ENCODE peak calls at places on chromosomes 6 and 20, in ten cellular contexts. G is GM20000, F is psoas muscle, E is dorsolateral prefrontal cortex, N is tibial nerve, V is brain microvascular endothelial cell, Z is neural crest cell, L is choroid plexus epithelial cell, U is fibroblast of lung, R is lower leg skin. A is an unnamed sample.

GRCh38 chr6:145842693-145843546 is 28.3 kb upstream of the FBXO30 start:
- DNase-seq in E (no peak), N (no peak), L (peak), V (no peak), Z (no peak), F (no peak), U (no peak), R (no peak), G (no peak), A (no peak)

GRCh38 chr6:37575221-37575620 is 75.5 kb upstream of the CCDC167 start:
- DNase-seq in R (no peak), N (no peak), U (no peak), E (no peak), F (no peak), G (no peak), L (no peak), V (no peak), Z (no peak), A (no peak)

GRCh38 chr6:99588618-99589289 is 17.9 kb upstream of the PRDM13 start:
- DNase-seq in F (peak), U (peak), N (no peak), L (peak), E (peak), Z (peak), G (peak), V (peak), R (peak), A (peak)

GRCh38 chr20:64265201-64265600 is 9.7 kb downstream of the PCMTD2 start:
- DNase-seq in G (no peak), N (no peak), U (no peak), E (no peak), V (no peak), Z (no peak), R (no peak), L (peak), F (no peak), A (no peak)

GRCh38 chr6:33935439-33936080 is 131.8 kb upstream of the MLN start:
- DNase-seq in F (no peak), N (no peak), Z (no peak), V (no peak), U (no peak), G (no peak), E (no peak), L (no peak), R (no peak), A (no peak)

GRCh38 chr6:3878048-3878666 is 29.0 kb downstream of the FAM50B start:
- DNase-seq in V (no peak), G (no peak), F (no peak), L (no peak), E (no peak), Z (no peak), U (no peak), R (peak), N (no peak), A (no peak)

GRCh38 chr6:35722121-35722761 is 14.6 kb upstream of the ARMC12 start:
- DNase-seq in G (no peak), Z (no peak), F (peak), V (no peak), R (no peak), E (no peak), U (no peak), L (peak), N (peak), A (no peak)

GRCh38 chr20:11682285-11682684 is 235.4 kb upstream of the BTBD3 start:
- DNase-seq in F (no peak), R (no peak), L (no peak), N (no peak), U (no peak), Z (no peak), G (no peak), E (no peak), V (no peak), A (no peak)

GRCh38 chr6:111711476-111711875 is 105.8 kb upstream of the TRAF3IP2 start:
- DNase-seq in Z (peak), E (peak), N (no peak), G (no peak), R (peak), V (no peak), U (no peak), F (peak), L (no peak), A (no peak)

GRCh38 chr6:15953152-15953880 is 175.6 kb upstream of the MYLIP start:
- DNase-seq in Z (no peak), U (no peak), L (peak), G (no peak), F (no peak), E (no peak), N (no peak), V (peak), R (no peak), A (no peak)

GRCh38 chr6:45706319-45706718 is 309.3 kb downstream of the CLIC5 start:
- DNase-seq in E (no peak), R (no peak), N (no peak), V (no peak), G (no peak), Z (no peak), F (no peak), L (no peak), U (no peak), A (no peak)

GRCh38 chr6:81265106-81265505 is 487.4 kb downstream of the TENT5A start:
- DNase-seq in N (peak), F (peak), G (no peak), Z (no peak), U (peak), L (peak), R (peak), E (no peak), V (peak), A (no peak)

GRCh38 chr20:8527998-8528397 is 395.9 kb downstream of the PLCB1 start:
- DNase-seq in L (peak), Z (no peak), V (peak), U (peak), E (no peak), R (no peak), G (no peak), N (no peak), F (no peak), A (peak)

GRCh38 chr20:63740501-63741353 is 1.2 kb downstream of the SLC2A4RG start:
- DNase-seq in F (peak), L (peak), Z (peak), U (peak), E (peak), G (peak), V (peak), R (peak), N (peak), A (peak)

GRCh38 chr6:44642870-44643522 is 255.5 kb downstream of the CDC5L start:
- DNase-seq in V (peak), F (no peak), Z (no peak), G (no peak), N (no peak), E (no peak), L (peak), U (peak), R (no peak), A (peak)

GRCh38 chr6:66926060-66926459 is 1219.0 kb upstream of the EYS start:
- DNase-seq in L (peak), U (peak), F (no peak), V (peak), N (no peak), R (no peak), E (no peak), Z (no peak), G (no peak), A (no peak)

GRCh38 chr6:109008951-109009760 is 85.5 kb downstream of the SESN1 start:
- DNase-seq in F (peak), Z (peak), L (peak), R (peak), V (peak), N (peak), U (peak), G (peak), E (peak), A (peak)
- TF ChIP-seq CTCF in F (peak), Z (peak), L (no peak), R (no peak), V (no peak), N (peak), U (no peak), G (no peak), E (no peak), A (peak)

GRCh38 chr20:62133864-62134263 is 9.3 kb downstream of the PSMA7 start:
- DNase-seq in R (no peak), V (no peak), U (no peak), N (no peak), E (no peak), L (no peak), Z (no peak), F (no peak), G (no peak), A (no peak)
- TF ChIP-seq CTCF in R (no peak), V (peak), U (no peak), N (no peak), E (no peak), L (peak), Z (no peak), F (no peak), G (no peak), A (peak)

GRCh38 chr6:126113261-126113660 is 126.9 kb downstream of the TRMT11 start:
- DNase-seq in R (no peak), G (no peak), Z (no peak), N (no peak), L (no peak), F (no peak), U (no peak), V (no peak), E (no peak), A (no peak)

GRCh38 chr6:126107475-126108121 is 121.3 kb downstream of the TRMT11 start:
- DNase-seq in R (no peak), U (peak), E (no peak), L (peak), G (no peak), F (no peak), Z (no peak), V (no peak), N (no peak), A (no peak)

GRCh38 chr6:126110494-126111270 is 124.3 kb downstream of the TRMT11 start:
- DNase-seq in N (no peak), L (no peak), G (no peak), U (peak), F (no peak), R (no peak), V (no peak), Z (no peak), E (no peak), A (no peak)

GRCh38 chr6:126117251-126117650 is 130.9 kb downstream of the TRMT11 start:
- DNase-seq in R (no peak), L (peak), F (no peak), Z (no peak), N (no peak), U (no peak), V (no peak), E (no peak), G (no peak), A (peak)

GRCh38 chr6:126112171-126112632 is 125.9 kb downstream of the TRMT11 start:
- DNase-seq in R (no peak), Z (no peak), U (peak), G (no peak), L (peak), V (no peak), F (no peak), N (no peak), E (no peak), A (peak)
- TF ChIP-seq CTCF in R (no peak), Z (no peak), U (no peak), G (no peak), L (no peak), V (no peak), F (no peak), N (no peak), E (no peak), A (no peak)

GRCh38 chr6:169961772-169962561 is 210.5 kb downstream of the ERMARD start:
- DNase-seq in F (no peak), Z (peak), G (no peak), L (peak), E (peak), V (no peak), N (no peak), R (peak), U (no peak), A (no peak)
- TF ChIP-seq CTCF in F (peak), Z (peak), G (no peak), L (peak), E (no peak), V (no peak), N (peak), R (no peak), U (no peak), A (no peak)

GRCh38 chr6:110646951-110647910 is 168.0 kb downstream of the CDK19 start:
- DNase-seq in U (no peak), N (no peak), E (no peak), V (no peak), Z (no peak), G (no peak), L (no peak), R (no peak), F (no peak), A (no peak)
- TF ChIP-seq CTCF in U (peak), N (peak), E (no peak), V (peak), Z (peak), G (no peak), L (peak), R (no peak), F (no peak), A (peak)

GRCh38 chr6:104381907-104382306 is 477.8 kb downstream of the HACE1 start:
- DNase-seq in U (no peak), N (no peak), Z (no peak), V (no peak), G (no peak), F (no peak), R (no peak), E (no peak), L (no peak), A (no peak)
- TF ChIP-seq CTCF in U (no peak), N (no peak), Z (no peak), V (no peak), G (no peak), F (no peak), R (no peak), E (no peak), L (no peak), A (no peak)

GRCh38 chr6:63306446-63306845 is 13.3 kb downstream of the LGSN start:
- DNase-seq in L (no peak), U (no peak), R (no peak), G (no peak), V (no peak), F (no peak), E (no peak), N (no peak), Z (no peak), A (no peak)

GRCh38 chr6:63305278-63305677 is 14.5 kb downstream of the LGSN start:
- DNase-seq in N (no peak), E (no peak), V (no peak), G (no peak), R (no peak), Z (no peak), F (no peak), U (no peak), L (no peak), A (no peak)

GRCh38 chr6:63307581-63308246 is 12.1 kb downstream of the LGSN start:
- DNase-seq in N (no peak), Z (no peak), R (no peak), G (peak), F (no peak), E (no peak), U (peak), V (peak), L (peak), A (peak)
- TF ChIP-seq CTCF in N (peak), Z (peak), R (no peak), G (peak), F (peak), E (peak), U (peak), V (peak), L (peak), A (peak)

GRCh38 chr6:127100510-127101140 is 17.8 kb upstream of the RSPO3 start:
- DNase-seq in L (peak), V (no peak), R (no peak), N (no peak), E (no peak), Z (no peak), G (no peak), U (peak), F (no peak), A (peak)
- TF ChIP-seq CTCF in L (peak), V (peak), R (no peak), N (peak), E (no peak), Z (peak), G (no peak), U (peak), F (no peak), A (peak)

A was measured in HFFc6.